ENCODE peak calls at places on chromosomes 5 and 9, in four cellular contexts. P, K, B and I are unnamed samples.

GRCh38 chr5:27010646-27011045 is 27.7 kb downstream of the CDH9 start:
- DNase-seq in P (no peak), K (no peak), B (no peak), I (no peak)

GRCh38 chr5:9015937-9016270 is 530.0 kb downstream of the SEMA5A start:
- DNase-seq in P (no peak), K (no peak), B (no peak), I (no peak)

GRCh38 chr5:72517961-72518690 is 10.9 kb upstream of the ZNF366 start:
- DNase-seq in P (no peak), K (no peak), B (no peak), I (no peak)

GRCh38 chr5:141701341-141702119 is 19.5 kb upstream of the ARAP3 start:
- DNase-seq in P (no peak), K (no peak), B (peak), I (no peak)

GRCh38 chr5:33470544-33470943 is 29.8 kb downstream of the TARS1 start:
- DNase-seq in P (peak), K (no peak), B (no peak), I (no peak)

GRCh38 chr5:107337281-107337680 is 333.5 kb downstream of the EFNA5 start:
- DNase-seq in P (no peak), K (no peak), B (no peak), I (no peak)

GRCh38 chr9:95084254-95084934 is 233.1 kb downstream of the FANCC start:
- DNase-seq in P (no peak), K (no peak), B (no peak), I (no peak)

GRCh38 chr9:93300585-93301081 is 116.7 kb downstream of the WNK2 start:
- DNase-seq in P (no peak), K (no peak), B (no peak), I (no peak)

GRCh38 chr5:120901199-120901598 is 437.1 kb downstream of the PRR16 start:
- DNase-seq in P (no peak), K (no peak), B (no peak), I (no peak)

GRCh38 chr5:56588125-56588516 is 227.2 kb upstream of the MAP3K1 start:
- DNase-seq in P (no peak), K (no peak), B (no peak), I (no peak)

GRCh38 chr5:33761139-33761538 is 130.7 kb downstream of the ADAMTS12 start:
- DNase-seq in P (no peak), K (no peak), B (no peak), I (no peak)

GRCh38 chr5:86640998-86641397 is 23.3 kb downstream of the COX7C start:
- DNase-seq in P (no peak), K (no peak), B (no peak), I (no peak)

GRCh38 chr9:100196215-100196614 is 97.2 kb downstream of the INVS start:
- DNase-seq in P (no peak), K (no peak), B (no peak), I (no peak)

GRCh38 chr9:110161940-110162339 is 46.0 kb downstream of the C9orf152 start:
- DNase-seq in P (no peak), K (no peak), B (no peak), I (no peak)

GRCh38 chr5:19492861-19493260 is 495.1 kb downstream of the CDH18 start:
- DNase-seq in P (no peak), K (no peak), B (no peak), I (no peak)

GRCh38 chr9:110452227-110452801 is 114.7 kb upstream of the TXNDC8 start:
- DNase-seq in P (no peak), K (no peak), B (no peak), I (no peak)

GRCh38 chr9:134778841-134779411 is 101.7 kb upstream of the FCN2 start:
- DNase-seq in P (no peak), K (no peak), B (no peak), I (no peak)

GRCh38 chr9:129138476-129139232 is 27.4 kb downstream of the PTPA start:
- DNase-seq in P (no peak), K (no peak), B (no peak), I (no peak)

GRCh38 chr5:178522361-178522760 is 67.8 kb downstream of the COL23A1 start:
- DNase-seq in P (no peak), K (no peak), B (no peak), I (no peak)

GRCh38 chr9:97593960-97594359 is 39.2 kb downstream of the TSTD2 start:
- DNase-seq in P (no peak), K (no peak), B (no peak), I (no peak)

GRCh38 chr5:131983244-131983771 is 28.1 kb downstream of the ACSL6 start:
- DNase-seq in P (no peak), K (no peak), B (no peak), I (no peak)

GRCh38 chr9:125095821-125096443 is 47.4 kb downstream of the SCAI start:
- DNase-seq in P (no peak), K (no peak), B (no peak), I (no peak)

GRCh38 chr5:118236108-118236849 is 752.1 kb downstream of the DTWD2 start:
- DNase-seq in P (no peak), K (no peak), B (no peak), I (no peak)